ENCODE peak calls at places on chromosomes 13 and 19, in seven cellular contexts. J, M, Y, E, Q, L and X are unnamed samples.

GRCh38 chr19:7494416-7495098 is 5.7 kb upstream of the PEX11G start:
- DNase-seq in Q (peak), L (no peak), J (peak), M (no peak), Y (peak), E (no peak), X (no peak)

GRCh38 chr13:75550159-75550567 is 572 bp downstream of the UCHL3 start:
- DNase-seq in Y (peak), Q (peak), L (no peak), M (peak), E (peak), J (no peak), X (peak)

GRCh38 chr13:94708031-94708571 is 4.2 kb downstream of the SOX21 start:
- DNase-seq in E (no peak), J (peak), Y (no peak), L (no peak), M (peak), Q (no peak), X (no peak)

GRCh38 chr13:23723463-23723862 is 153.3 kb downstream of the TNFRSF19 start:
- DNase-seq in L (no peak), Y (peak), J (no peak), E (peak), Q (no peak), M (no peak), X (peak)

GRCh38 chr19:49988433-49988832 is 27.5 kb upstream of the SIGLEC11 start:
- DNase-seq in Y (peak), Q (peak), M (peak), E (peak), L (no peak), J (peak), X (peak)

GRCh38 chr13:35855531-35856019 is 275.6 kb downstream of the DCLK1 start:
- DNase-seq in E (no peak), M (peak), Q (no peak), Y (no peak), J (peak), L (no peak), X (peak)

GRCh38 chr19:29329460-29330134 is 116.6 kb upstream of the UQCRFS1 start:
- DNase-seq in E (no peak), M (peak), L (no peak), J (no peak), Q (no peak), Y (no peak), X (no peak)

GRCh38 chr19:33064117-33064777 is 441 bp downstream of the RHPN2 start:
- DNase-seq in L (no peak), M (peak), J (no peak), Y (no peak), Q (no peak), E (no peak), X (no peak)

GRCh38 chr19:44720945-44721344 is 22.0 kb downstream of the CEACAM16 start:
- DNase-seq in Y (no peak), J (no peak), M (no peak), L (no peak), Q (no peak), E (no peak), X (peak)

GRCh38 chr19:47247308-47247990 is 8.9 kb upstream of the CCDC9 start:
- DNase-seq in J (peak), Q (peak), L (peak), M (peak), E (peak), Y (no peak), X (peak)

GRCh38 chr19:45508681-45508930 is 1.3 kb downstream of the VASP start:
- DNase-seq in Q (no peak), J (no peak), E (no peak), L (no peak), Y (no peak), M (no peak), X (no peak)

GRCh38 chr19:41708481-41708880 is at the start of gene CEACAM5:
- DNase-seq in Y (no peak), J (no peak), L (no peak), E (no peak), M (no peak), Q (no peak), X (no peak)

GRCh38 chr13:45519473-45519872 is 54.7 kb downstream of the COG3 start:
- DNase-seq in Q (no peak), Y (no peak), J (no peak), L (no peak), M (no peak), E (no peak), X (no peak)

GRCh38 chr13:21018220-21018619 is 43.2 kb downstream of the LATS2 start:
- DNase-seq in Q (no peak), J (no peak), L (no peak), E (no peak), Y (no peak), M (no peak), X (no peak)

GRCh38 chr13:84191199-84191598 is 308.9 kb upstream of the SLITRK1 start:
- DNase-seq in J (no peak), L (no peak), Q (no peak), E (no peak), Y (no peak), M (no peak), X (peak)

GRCh38 chr19:44863990-44864389 is 17.9 kb downstream of the NECTIN2 start:
- DNase-seq in M (no peak), E (no peak), Y (no peak), J (no peak), L (no peak), Q (no peak), X (no peak)